ENCODE peak calls at places on chromosomes 5 and 9, in four cellular contexts. S, R, L and I are unnamed samples. For H3K27me3, the result is how much of the 10 kb centered on the place peaks cover.

GRCh38 chr5:1315709-1316587 is 21.1 kb upstream of the TERT start:
- DNase-seq in R (peak), L (peak), S (no peak), I (peak)

GRCh38 chr9:36828574-36829141 is 205.4 kb downstream of the PAX5 start:
- DNase-seq in S (no peak), L (no peak), R (no peak), I (no peak)

GRCh38 chr9:82021198-82021597 is 32.6 kb downstream of the SPATA31D1 start:
- DNase-seq in R (no peak), L (no peak), S (no peak), I (peak)

GRCh38 chr5:94263068-94263467 is 355.3 kb downstream of the KIAA0825 start:
- DNase-seq in R (no peak), S (no peak), L (no peak), I (no peak)

GRCh38 chr5:135075621-135076585 is 41.9 kb upstream of the PITX1 start:
- DNase-seq in R (no peak), S (no peak), L (no peak), I (peak)

GRCh38 chr5:111779260-111780254 is 22.6 kb upstream of the NREP start:
- DNase-seq in R (no peak), S (no peak), L (no peak), I (peak)

GRCh38 chr5:31329722-31330121 is 136.2 kb downstream of the CDH6 start:
- DNase-seq in L (no peak), R (no peak), S (no peak), I (no peak)

GRCh38 chr5:86554638-86555037 is 63.1 kb upstream of the COX7C start:
- DNase-seq in L (no peak), S (no peak), R (no peak), I (no peak)

GRCh38 chr5:138000102-138000723 is 32.7 kb downstream of the FAM13B start:
- DNase-seq in L (no peak), S (no peak), R (no peak), I (peak)

GRCh38 chr5:156474251-156474650 is 147.3 kb downstream of the SGCD start:
- DNase-seq in R (no peak), S (no peak), L (no peak), I (peak)

GRCh38 chr5:13957032-13957645 is 12.7 kb upstream of the DNAH5 start:
- DNase-seq in S (no peak), L (no peak), R (no peak), I (peak)

GRCh38 chr5:94366811-94367210 is 251.6 kb downstream of the KIAA0825 start:
- DNase-seq in S (no peak), R (no peak), L (no peak), I (peak)

GRCh38 chr5:97266576-97266975 is 83.5 kb upstream of the RIOK2 start:
- DNase-seq in R (no peak), S (no peak), L (no peak), I (no peak)

GRCh38 chr9:70901013-70901412 is 220.4 kb downstream of the TRPM3 start:
- DNase-seq in S (no peak), L (no peak), R (no peak), I (peak)

GRCh38 chr9:124812401-124813016 is 35.6 kb downstream of the OLFML2A start:
- DNase-seq in L (no peak), R (no peak), S (peak), I (peak)

GRCh38 chr9:2291980-2292704 is 277.0 kb downstream of the SMARCA2 start:
- DNase-seq in S (no peak), R (no peak), L (no peak), I (peak)

GRCh38 chr5:155898284-155898683 is 428.7 kb upstream of the SGCD start:
- DNase-seq in R (no peak), L (no peak), S (no peak), I (no peak)

DNA sequence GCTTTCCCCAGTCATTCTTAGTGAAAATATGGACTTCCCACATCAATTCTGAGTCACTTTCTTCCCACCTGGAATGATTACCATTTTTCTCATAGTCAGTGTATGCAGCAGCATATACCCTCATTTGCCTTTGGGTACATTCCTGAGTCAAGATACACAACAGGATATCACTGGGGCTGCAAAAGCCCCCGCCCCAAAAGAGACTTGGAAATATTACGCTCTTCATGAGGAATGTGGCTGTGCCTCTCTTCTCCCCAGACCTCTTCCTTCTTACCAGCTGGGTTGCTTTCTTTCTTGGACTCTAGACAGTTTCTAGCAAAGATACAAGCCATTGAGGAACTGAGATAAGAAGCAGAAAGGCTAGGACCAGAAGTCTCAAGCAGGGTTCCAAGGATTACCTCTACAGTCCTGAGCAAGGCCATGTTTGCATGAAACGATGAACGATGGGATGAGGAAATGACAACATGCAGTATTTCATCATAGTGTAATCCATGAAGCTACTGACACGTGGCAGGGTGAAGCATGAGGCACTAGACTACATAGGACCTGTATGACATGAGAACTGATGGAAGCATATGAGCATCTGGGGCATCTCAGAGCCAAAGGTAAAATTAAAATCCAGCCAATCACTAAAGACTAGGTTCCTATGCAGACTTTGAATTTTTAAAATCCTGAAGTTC is 218.1 kb downstream of the RAB3C start:
- DNase-seq in R (no peak), L (no peak), S (no peak), I (no peak)
- H3K27me3 ChIP-seq in R (under half), L (under half), S (under half), I (under half)

GRCh38 chr5:108528655-108529054 is 146.8 kb upstream of the FBXL17 start:
- DNase-seq in R (no peak), L (no peak), S (no peak), I (no peak)
- H3K27me3 ChIP-seq in R (under half), L (under half), S (under half), I (under half)

GRCh38 chr5:6118691-6119090 is 259.7 kb downstream of the MED10 start:
- DNase-seq in S (no peak), R (no peak), L (no peak), I (no peak)

GRCh38 chr5:6111131-6111530 is 267.2 kb downstream of the MED10 start:
- DNase-seq in S (no peak), R (no peak), L (no peak), I (no peak)

GRCh38 chr5:6110441-6111005 is 267.8 kb downstream of the MED10 start:
- DNase-seq in S (no peak), L (no peak), R (no peak), I (no peak)

GRCh38 chr5:6117212-6117611 is 261.1 kb downstream of the MED10 start:
- DNase-seq in L (no peak), R (no peak), S (no peak), I (no peak)

DNA sequence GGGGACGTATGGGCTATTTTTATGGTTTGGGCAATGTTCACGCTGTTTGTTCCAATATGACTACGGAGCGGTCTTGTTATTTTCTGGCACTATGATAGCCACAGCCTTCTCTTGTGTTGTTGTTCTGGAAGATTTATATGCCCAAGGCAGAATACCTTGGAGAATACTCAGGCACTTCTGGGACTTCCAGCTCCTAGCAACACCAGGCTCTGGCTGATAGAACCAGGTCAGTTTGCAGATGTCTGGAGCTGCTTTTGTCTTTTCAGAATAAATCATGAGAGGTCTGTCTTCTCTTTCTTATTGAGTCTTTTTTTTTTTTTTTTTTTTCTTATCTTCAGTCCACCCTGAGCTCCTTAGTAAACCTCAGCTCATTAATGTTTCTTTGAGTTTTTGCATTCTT is 262.5 kb downstream of the MED10 start:
- DNase-seq in S (no peak), R (no peak), L (no peak), I (no peak)
- H3K27me3 ChIP-seq in S (under half), R (under half), L (under half), I (under half)

DNA sequence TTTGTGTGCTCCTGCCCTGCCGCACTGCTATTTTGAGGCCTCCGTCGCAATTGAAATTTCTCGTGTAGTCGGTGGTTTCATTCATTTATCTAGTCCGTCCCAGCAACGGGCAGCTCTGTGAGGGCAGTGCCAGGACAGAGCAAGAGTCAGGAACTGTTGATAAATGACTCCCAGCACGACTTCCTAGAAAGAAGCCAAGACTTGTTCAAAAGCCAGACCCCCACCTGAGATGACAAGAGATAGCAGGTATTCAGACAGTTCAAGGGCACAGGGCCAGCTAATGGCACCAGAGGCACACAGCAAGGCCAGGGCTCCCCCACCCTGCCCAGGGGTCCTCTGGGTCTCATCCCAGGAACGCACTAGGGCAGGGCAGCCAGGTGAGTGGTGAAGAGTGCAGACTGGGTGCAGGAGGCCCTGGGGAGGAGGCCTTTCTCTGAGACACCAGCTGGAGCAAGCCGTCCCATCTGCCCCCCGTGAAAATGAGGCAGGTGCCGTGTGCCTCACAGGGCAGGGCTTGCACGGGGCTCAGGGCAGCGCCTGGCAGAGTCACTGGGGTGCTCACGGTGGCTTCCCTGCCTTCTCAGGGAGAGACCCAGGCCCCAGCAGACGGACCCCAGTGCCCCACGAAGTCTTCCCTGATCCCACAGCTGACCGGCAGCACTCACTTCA is 36.9 kb downstream of the FAM78A start:
- DNase-seq in R (no peak), S (no peak), L (no peak), I (no peak)
- H3K27me3 ChIP-seq in R (under half), S (under half), L (under half), I (under half)

GRCh38 chr9:133644968-133645765 is 9.0 kb downstream of the DBH start:
- DNase-seq in R (no peak), L (no peak), S (no peak), I (no peak)
- H3K27me3 ChIP-seq in R (under half), L (under half), S (under half), I (under half)